ENCODE peak calls at places on chromosomes 4 and X, in ten cellular contexts. One of them, this sample, is unnamed.

GRCh38 chr4:151717271-151717670 is 43.5 kb downstream of the GATB start:
- DNase-seq in activated naive CD8-positive, alpha-beta T cell treated with anti-CD3 and anti-CD28 coated beads, Interleukin-2, amount 50 U/mL, for 24 hours: no peak
- DNase-seq in activated CD4-positive, alpha-beta T cell treated with anti-CD3 and anti-CD28 coated beads, Interleukin-2, amount 50 U/mL, for 24 hours: no peak
- DNase-seq in iris pigment epithelial cell: no peak
- DNase-seq in stimulated activated CD8-positive, alpha-beta memory T cell treated with anti-CD3 and anti-CD28 coated beads, Interleukin-15, amount 100 ng/mL, for 4 hours: no peak
- DNase-seq in CD8-positive, alpha-beta memory T cell: no peak
- DNase-seq in effector CD4-positive, alpha-beta T cell: no peak
- DNase-seq in B cell: no peak
- DNase-seq in stimulated activated CD4-positive, alpha-beta T cell treated with anti-CD3 and anti-CD28 coated beads, TNF-alpha, amount 100 ng/mL, for 48 hours: no peak
- DNase-seq in left lung: no peak
- DNase-seq in this sample: no peak

GRCh38 chrX:132267392-132267791 is 48.1 kb upstream of the RAP2C start:
- DNase-seq in CD8-positive, alpha-beta memory T cell: no peak
- DNase-seq in left lung: no peak
- DNase-seq in stimulated activated CD8-positive, alpha-beta memory T cell treated with anti-CD3 and anti-CD28 coated beads, Interleukin-15, amount 100 ng/mL, for 4 hours: no peak
- DNase-seq in iris pigment epithelial cell: no peak
- DNase-seq in activated naive CD8-positive, alpha-beta T cell treated with anti-CD3 and anti-CD28 coated beads, Interleukin-2, amount 50 U/mL, for 24 hours: no peak
- DNase-seq in effector CD4-positive, alpha-beta T cell: no peak
- DNase-seq in activated CD4-positive, alpha-beta T cell treated with anti-CD3 and anti-CD28 coated beads, Interleukin-2, amount 50 U/mL, for 24 hours: no peak
- DNase-seq in B cell: no peak
- DNase-seq in stimulated activated CD4-positive, alpha-beta T cell treated with anti-CD3 and anti-CD28 coated beads, TNF-alpha, amount 100 ng/mL, for 48 hours: no peak
- DNase-seq in this sample: no peak

GRCh38 chr4:53640576-53641459 is 49.5 kb upstream of the LNX1 start:
- DNase-seq in B cell: no peak
- DNase-seq in CD8-positive, alpha-beta memory T cell: no peak
- DNase-seq in effector CD4-positive, alpha-beta T cell: no peak
- DNase-seq in stimulated activated CD4-positive, alpha-beta T cell treated with anti-CD3 and anti-CD28 coated beads, TNF-alpha, amount 100 ng/mL, for 48 hours: no peak
- DNase-seq in iris pigment epithelial cell: no peak
- DNase-seq in activated naive CD8-positive, alpha-beta T cell treated with anti-CD3 and anti-CD28 coated beads, Interleukin-2, amount 50 U/mL, for 24 hours: no peak
- DNase-seq in left lung: peak; percentile 46
- DNase-seq in stimulated activated CD8-positive, alpha-beta memory T cell treated with anti-CD3 and anti-CD28 coated beads, Interleukin-15, amount 100 ng/mL, for 4 hours: no peak
- DNase-seq in activated CD4-positive, alpha-beta T cell treated with anti-CD3 and anti-CD28 coated beads, Interleukin-2, amount 50 U/mL, for 24 hours: no peak
- DNase-seq in this sample: peak; percentile 48

GRCh38 chrX:130770615-130771014 is 132.4 kb downstream of the ENOX2 start:
- DNase-seq in activated naive CD8-positive, alpha-beta T cell treated with anti-CD3 and anti-CD28 coated beads, Interleukin-2, amount 50 U/mL, for 24 hours: no peak
- DNase-seq in stimulated activated CD4-positive, alpha-beta T cell treated with anti-CD3 and anti-CD28 coated beads, TNF-alpha, amount 100 ng/mL, for 48 hours: no peak
- DNase-seq in stimulated activated CD8-positive, alpha-beta memory T cell treated with anti-CD3 and anti-CD28 coated beads, Interleukin-15, amount 100 ng/mL, for 4 hours: no peak
- DNase-seq in B cell: no peak
- DNase-seq in iris pigment epithelial cell: peak; percentile 90
- DNase-seq in effector CD4-positive, alpha-beta T cell: no peak
- DNase-seq in activated CD4-positive, alpha-beta T cell treated with anti-CD3 and anti-CD28 coated beads, Interleukin-2, amount 50 U/mL, for 24 hours: no peak
- DNase-seq in left lung: no peak
- DNase-seq in CD8-positive, alpha-beta memory T cell: no peak
- DNase-seq in this sample: no peak

GRCh38 chrX:50787099-50787498 is 26.9 kb downstream of the SHROOM4 start:
- DNase-seq in effector CD4-positive, alpha-beta T cell: no peak
- DNase-seq in stimulated activated CD8-positive, alpha-beta memory T cell treated with anti-CD3 and anti-CD28 coated beads, Interleukin-15, amount 100 ng/mL, for 4 hours: no peak
- DNase-seq in activated CD4-positive, alpha-beta T cell treated with anti-CD3 and anti-CD28 coated beads, Interleukin-2, amount 50 U/mL, for 24 hours: no peak
- DNase-seq in left lung: no peak
- DNase-seq in activated naive CD8-positive, alpha-beta T cell treated with anti-CD3 and anti-CD28 coated beads, Interleukin-2, amount 50 U/mL, for 24 hours: no peak
- DNase-seq in iris pigment epithelial cell: no peak
- DNase-seq in CD8-positive, alpha-beta memory T cell: no peak
- DNase-seq in B cell: no peak
- DNase-seq in stimulated activated CD4-positive, alpha-beta T cell treated with anti-CD3 and anti-CD28 coated beads, TNF-alpha, amount 100 ng/mL, for 48 hours: no peak
- DNase-seq in this sample: no peak

GRCh38 chr4:6568689-6569332 is 6.2 kb upstream of the MAN2B2 start:
- DNase-seq in activated CD4-positive, alpha-beta T cell treated with anti-CD3 and anti-CD28 coated beads, Interleukin-2, amount 50 U/mL, for 24 hours: no peak
- DNase-seq in stimulated activated CD8-positive, alpha-beta memory T cell treated with anti-CD3 and anti-CD28 coated beads, Interleukin-15, amount 100 ng/mL, for 4 hours: no peak
- DNase-seq in B cell: no peak
- DNase-seq in left lung: no peak
- DNase-seq in CD8-positive, alpha-beta memory T cell: no peak
- DNase-seq in iris pigment epithelial cell: peak; percentile 89
- DNase-seq in stimulated activated CD4-positive, alpha-beta T cell treated with anti-CD3 and anti-CD28 coated beads, TNF-alpha, amount 100 ng/mL, for 48 hours: no peak
- DNase-seq in activated naive CD8-positive, alpha-beta T cell treated with anti-CD3 and anti-CD28 coated beads, Interleukin-2, amount 50 U/mL, for 24 hours: no peak
- DNase-seq in effector CD4-positive, alpha-beta T cell: no peak
- DNase-seq in this sample: no peak

GRCh38 chr4:85600501-85600900 is 125.6 kb downstream of the ARHGAP24 start:
- DNase-seq in effector CD4-positive, alpha-beta T cell: no peak
- DNase-seq in stimulated activated CD4-positive, alpha-beta T cell treated with anti-CD3 and anti-CD28 coated beads, TNF-alpha, amount 100 ng/mL, for 48 hours: no peak
- DNase-seq in activated CD4-positive, alpha-beta T cell treated with anti-CD3 and anti-CD28 coated beads, Interleukin-2, amount 50 U/mL, for 24 hours: no peak
- DNase-seq in left lung: no peak
- DNase-seq in activated naive CD8-positive, alpha-beta T cell treated with anti-CD3 and anti-CD28 coated beads, Interleukin-2, amount 50 U/mL, for 24 hours: no peak
- DNase-seq in iris pigment epithelial cell: no peak
- DNase-seq in CD8-positive, alpha-beta memory T cell: no peak
- DNase-seq in B cell: no peak
- DNase-seq in stimulated activated CD8-positive, alpha-beta memory T cell treated with anti-CD3 and anti-CD28 coated beads, Interleukin-15, amount 100 ng/mL, for 4 hours: no peak
- DNase-seq in this sample: no peak

GRCh38 chrX:29851971-29852605 is 363.3 kb upstream of the MAGEB2 start:
- DNase-seq in effector CD4-positive, alpha-beta T cell: no peak
- DNase-seq in stimulated activated CD8-positive, alpha-beta memory T cell treated with anti-CD3 and anti-CD28 coated beads, Interleukin-15, amount 100 ng/mL, for 4 hours: no peak
- DNase-seq in B cell: no peak
- DNase-seq in activated CD4-positive, alpha-beta T cell treated with anti-CD3 and anti-CD28 coated beads, Interleukin-2, amount 50 U/mL, for 24 hours: no peak
- DNase-seq in activated naive CD8-positive, alpha-beta T cell treated with anti-CD3 and anti-CD28 coated beads, Interleukin-2, amount 50 U/mL, for 24 hours: no peak
- DNase-seq in stimulated activated CD4-positive, alpha-beta T cell treated with anti-CD3 and anti-CD28 coated beads, TNF-alpha, amount 100 ng/mL, for 48 hours: no peak
- DNase-seq in left lung: no peak
- DNase-seq in iris pigment epithelial cell: peak; percentile 5
- DNase-seq in CD8-positive, alpha-beta memory T cell: no peak
- DNase-seq in this sample: no peak

GRCh38 chr4:10007772-10008171 is 13.5 kb downstream of the SLC2A9 start:
- DNase-seq in iris pigment epithelial cell: no peak
- DNase-seq in stimulated activated CD8-positive, alpha-beta memory T cell treated with anti-CD3 and anti-CD28 coated beads, Interleukin-15, amount 100 ng/mL, for 4 hours: no peak
- DNase-seq in B cell: no peak
- DNase-seq in left lung: no peak
- DNase-seq in stimulated activated CD4-positive, alpha-beta T cell treated with anti-CD3 and anti-CD28 coated beads, TNF-alpha, amount 100 ng/mL, for 48 hours: no peak
- DNase-seq in activated naive CD8-positive, alpha-beta T cell treated with anti-CD3 and anti-CD28 coated beads, Interleukin-2, amount 50 U/mL, for 24 hours: no peak
- DNase-seq in effector CD4-positive, alpha-beta T cell: no peak
- DNase-seq in activated CD4-positive, alpha-beta T cell treated with anti-CD3 and anti-CD28 coated beads, Interleukin-2, amount 50 U/mL, for 24 hours: no peak
- DNase-seq in CD8-positive, alpha-beta memory T cell: no peak
- DNase-seq in this sample: peak; percentile 62

GRCh38 chr4:110515676-110516075 is 39.7 kb downstream of the ENPEP start:
- DNase-seq in iris pigment epithelial cell: no peak
- DNase-seq in B cell: no peak
- DNase-seq in stimulated activated CD4-positive, alpha-beta T cell treated with anti-CD3 and anti-CD28 coated beads, TNF-alpha, amount 100 ng/mL, for 48 hours: no peak
- DNase-seq in activated CD4-positive, alpha-beta T cell treated with anti-CD3 and anti-CD28 coated beads, Interleukin-2, amount 50 U/mL, for 24 hours: no peak
- DNase-seq in effector CD4-positive, alpha-beta T cell: no peak
- DNase-seq in left lung: no peak
- DNase-seq in stimulated activated CD8-positive, alpha-beta memory T cell treated with anti-CD3 and anti-CD28 coated beads, Interleukin-15, amount 100 ng/mL, for 4 hours: no peak
- DNase-seq in activated naive CD8-positive, alpha-beta T cell treated with anti-CD3 and anti-CD28 coated beads, Interleukin-2, amount 50 U/mL, for 24 hours: no peak
- DNase-seq in CD8-positive, alpha-beta memory T cell: no peak
- DNase-seq in this sample: no peak

GRCh38 chr4:153296424-153296823 is 48.1 kb upstream of the MND1 start:
- DNase-seq in activated CD4-positive, alpha-beta T cell treated with anti-CD3 and anti-CD28 coated beads, Interleukin-2, amount 50 U/mL, for 24 hours: no peak
- DNase-seq in stimulated activated CD8-positive, alpha-beta memory T cell treated with anti-CD3 and anti-CD28 coated beads, Interleukin-15, amount 100 ng/mL, for 4 hours: no peak
- DNase-seq in stimulated activated CD4-positive, alpha-beta T cell treated with anti-CD3 and anti-CD28 coated beads, TNF-alpha, amount 100 ng/mL, for 48 hours: no peak
- DNase-seq in CD8-positive, alpha-beta memory T cell: no peak
- DNase-seq in left lung: peak; percentile 43
- DNase-seq in iris pigment epithelial cell: peak; percentile 34
- DNase-seq in effector CD4-positive, alpha-beta T cell: no peak
- DNase-seq in activated naive CD8-positive, alpha-beta T cell treated with anti-CD3 and anti-CD28 coated beads, Interleukin-2, amount 50 U/mL, for 24 hours: no peak
- DNase-seq in B cell: no peak
- DNase-seq in this sample: no peak

GRCh38 chr4:90958256-90958895 is 831.2 kb downstream of the CCSER1 start:
- DNase-seq in left lung: no peak
- DNase-seq in B cell: no peak
- DNase-seq in stimulated activated CD4-positive, alpha-beta T cell treated with anti-CD3 and anti-CD28 coated beads, TNF-alpha, amount 100 ng/mL, for 48 hours: no peak
- DNase-seq in effector CD4-positive, alpha-beta T cell: no peak
- DNase-seq in activated naive CD8-positive, alpha-beta T cell treated with anti-CD3 and anti-CD28 coated beads, Interleukin-2, amount 50 U/mL, for 24 hours: no peak
- DNase-seq in CD8-positive, alpha-beta memory T cell: no peak
- DNase-seq in stimulated activated CD8-positive, alpha-beta memory T cell treated with anti-CD3 and anti-CD28 coated beads, Interleukin-15, amount 100 ng/mL, for 4 hours: no peak
- DNase-seq in activated CD4-positive, alpha-beta T cell treated with anti-CD3 and anti-CD28 coated beads, Interleukin-2, amount 50 U/mL, for 24 hours: no peak
- DNase-seq in iris pigment epithelial cell: peak; percentile 94
- DNase-seq in this sample: no peak

GRCh38 chrX:64097891-64098290 is 107.6 kb downstream of the AMER1 start:
- DNase-seq in iris pigment epithelial cell: no peak
- DNase-seq in activated naive CD8-positive, alpha-beta T cell treated with anti-CD3 and anti-CD28 coated beads, Interleukin-2, amount 50 U/mL, for 24 hours: no peak
- DNase-seq in stimulated activated CD8-positive, alpha-beta memory T cell treated with anti-CD3 and anti-CD28 coated beads, Interleukin-15, amount 100 ng/mL, for 4 hours: no peak
- DNase-seq in activated CD4-positive, alpha-beta T cell treated with anti-CD3 and anti-CD28 coated beads, Interleukin-2, amount 50 U/mL, for 24 hours: no peak
- DNase-seq in effector CD4-positive, alpha-beta T cell: no peak
- DNase-seq in B cell: no peak
- DNase-seq in left lung: no peak
- DNase-seq in stimulated activated CD4-positive, alpha-beta T cell treated with anti-CD3 and anti-CD28 coated beads, TNF-alpha, amount 100 ng/mL, for 48 hours: no peak
- DNase-seq in CD8-positive, alpha-beta memory T cell: no peak
- DNase-seq in this sample: no peak

GRCh38 chr4:1417522-1418390 is 11.5 kb upstream of the NKX1-1 start:
- DNase-seq in activated naive CD8-positive, alpha-beta T cell treated with anti-CD3 and anti-CD28 coated beads, Interleukin-2, amount 50 U/mL, for 24 hours: peak; percentile 1
- DNase-seq in stimulated activated CD8-positive, alpha-beta memory T cell treated with anti-CD3 and anti-CD28 coated beads, Interleukin-15, amount 100 ng/mL, for 4 hours: no peak
- DNase-seq in CD8-positive, alpha-beta memory T cell: no peak
- DNase-seq in iris pigment epithelial cell: no peak
- DNase-seq in B cell: peak; percentile 17
- DNase-seq in activated CD4-positive, alpha-beta T cell treated with anti-CD3 and anti-CD28 coated beads, Interleukin-2, amount 50 U/mL, for 24 hours: no peak
- DNase-seq in stimulated activated CD4-positive, alpha-beta T cell treated with anti-CD3 and anti-CD28 coated beads, TNF-alpha, amount 100 ng/mL, for 48 hours: no peak
- DNase-seq in left lung: peak; percentile 9
- DNase-seq in effector CD4-positive, alpha-beta T cell: no peak
- DNase-seq in this sample: no peak

GRCh38 chr4:25928320-25928955 is 14.4 kb downstream of the SMIM20 start:
- DNase-seq in activated naive CD8-positive, alpha-beta T cell treated with anti-CD3 and anti-CD28 coated beads, Interleukin-2, amount 50 U/mL, for 24 hours: no peak
- DNase-seq in B cell: no peak
- DNase-seq in stimulated activated CD8-positive, alpha-beta memory T cell treated with anti-CD3 and anti-CD28 coated beads, Interleukin-15, amount 100 ng/mL, for 4 hours: no peak
- DNase-seq in left lung: no peak
- DNase-seq in effector CD4-positive, alpha-beta T cell: no peak
- DNase-seq in CD8-positive, alpha-beta memory T cell: no peak
- DNase-seq in stimulated activated CD4-positive, alpha-beta T cell treated with anti-CD3 and anti-CD28 coated beads, TNF-alpha, amount 100 ng/mL, for 48 hours: no peak
- DNase-seq in activated CD4-positive, alpha-beta T cell treated with anti-CD3 and anti-CD28 coated beads, Interleukin-2, amount 50 U/mL, for 24 hours: no peak
- DNase-seq in iris pigment epithelial cell: no peak
- DNase-seq in this sample: no peak

GRCh38 chrX:73765776-73766465 is 202.9 kb downstream of the CHIC1 start:
- DNase-seq in stimulated activated CD4-positive, alpha-beta T cell treated with anti-CD3 and anti-CD28 coated beads, TNF-alpha, amount 100 ng/mL, for 48 hours: no peak
- DNase-seq in iris pigment epithelial cell: no peak
- DNase-seq in activated CD4-positive, alpha-beta T cell treated with anti-CD3 and anti-CD28 coated beads, Interleukin-2, amount 50 U/mL, for 24 hours: no peak
- DNase-seq in effector CD4-positive, alpha-beta T cell: no peak
- DNase-seq in activated naive CD8-positive, alpha-beta T cell treated with anti-CD3 and anti-CD28 coated beads, Interleukin-2, amount 50 U/mL, for 24 hours: no peak
- DNase-seq in left lung: no peak
- DNase-seq in B cell: no peak
- DNase-seq in CD8-positive, alpha-beta memory T cell: no peak
- DNase-seq in stimulated activated CD8-positive, alpha-beta memory T cell treated with anti-CD3 and anti-CD28 coated beads, Interleukin-15, amount 100 ng/mL, for 4 hours: no peak
- DNase-seq in this sample: no peak

GRCh38 chrX:24169211-24169610 is 19.7 kb downstream of the ZFX start:
- DNase-seq in activated naive CD8-positive, alpha-beta T cell treated with anti-CD3 and anti-CD28 coated beads, Interleukin-2, amount 50 U/mL, for 24 hours: no peak
- DNase-seq in stimulated activated CD8-positive, alpha-beta memory T cell treated with anti-CD3 and anti-CD28 coated beads, Interleukin-15, amount 100 ng/mL, for 4 hours: no peak
- DNase-seq in left lung: no peak
- DNase-seq in stimulated activated CD4-positive, alpha-beta T cell treated with anti-CD3 and anti-CD28 coated beads, TNF-alpha, amount 100 ng/mL, for 48 hours: no peak
- DNase-seq in B cell: peak; percentile 41
- DNase-seq in activated CD4-positive, alpha-beta T cell treated with anti-CD3 and anti-CD28 coated beads, Interleukin-2, amount 50 U/mL, for 24 hours: no peak
- DNase-seq in iris pigment epithelial cell: no peak
- DNase-seq in CD8-positive, alpha-beta memory T cell: no peak
- DNase-seq in effector CD4-positive, alpha-beta T cell: no peak
- DNase-seq in this sample: no peak

GRCh38 chr4:148054275-148054674 is 322.4 kb downstream of the ARHGAP10 start:
- DNase-seq in stimulated activated CD8-positive, alpha-beta memory T cell treated with anti-CD3 and anti-CD28 coated beads, Interleukin-15, amount 100 ng/mL, for 4 hours: no peak
- DNase-seq in CD8-positive, alpha-beta memory T cell: no peak
- DNase-seq in activated CD4-positive, alpha-beta T cell treated with anti-CD3 and anti-CD28 coated beads, Interleukin-2, amount 50 U/mL, for 24 hours: no peak
- DNase-seq in B cell: no peak
- DNase-seq in left lung: no peak
- DNase-seq in effector CD4-positive, alpha-beta T cell: no peak
- DNase-seq in iris pigment epithelial cell: peak; percentile 55
- DNase-seq in activated naive CD8-positive, alpha-beta T cell treated with anti-CD3 and anti-CD28 coated beads, Interleukin-2, amount 50 U/mL, for 24 hours: no peak
- DNase-seq in stimulated activated CD4-positive, alpha-beta T cell treated with anti-CD3 and anti-CD28 coated beads, TNF-alpha, amount 100 ng/mL, for 48 hours: no peak
- DNase-seq in this sample: no peak

GRCh38 chrX:57453901-57454300 is 137.9 kb upstream of the ZXDB start:
- DNase-seq in effector CD4-positive, alpha-beta T cell: no peak
- DNase-seq in CD8-positive, alpha-beta memory T cell: peak; percentile 9
- DNase-seq in activated CD4-positive, alpha-beta T cell treated with anti-CD3 and anti-CD28 coated beads, Interleukin-2, amount 50 U/mL, for 24 hours: no peak
- DNase-seq in iris pigment epithelial cell: peak; percentile 8
- DNase-seq in B cell: peak; percentile 3
- DNase-seq in stimulated activated CD8-positive, alpha-beta memory T cell treated with anti-CD3 and anti-CD28 coated beads, Interleukin-15, amount 100 ng/mL, for 4 hours: no peak
- DNase-seq in left lung: no peak
- DNase-seq in activated naive CD8-positive, alpha-beta T cell treated with anti-CD3 and anti-CD28 coated beads, Interleukin-2, amount 50 U/mL, for 24 hours: peak; percentile 1
- DNase-seq in stimulated activated CD4-positive, alpha-beta T cell treated with anti-CD3 and anti-CD28 coated beads, TNF-alpha, amount 100 ng/mL, for 48 hours: no peak
- DNase-seq in this sample: peak; percentile 18

GRCh38 chr4:85762204-85762884 is 287.4 kb downstream of the ARHGAP24 start:
- DNase-seq in activated naive CD8-positive, alpha-beta T cell treated with anti-CD3 and anti-CD28 coated beads, Interleukin-2, amount 50 U/mL, for 24 hours: no peak
- DNase-seq in activated CD4-positive, alpha-beta T cell treated with anti-CD3 and anti-CD28 coated beads, Interleukin-2, amount 50 U/mL, for 24 hours: no peak
- DNase-seq in B cell: no peak
- DNase-seq in CD8-positive, alpha-beta memory T cell: no peak
- DNase-seq in effector CD4-positive, alpha-beta T cell: no peak
- DNase-seq in stimulated activated CD8-positive, alpha-beta memory T cell treated with anti-CD3 and anti-CD28 coated beads, Interleukin-15, amount 100 ng/mL, for 4 hours: no peak
- DNase-seq in stimulated activated CD4-positive, alpha-beta T cell treated with anti-CD3 and anti-CD28 coated beads, TNF-alpha, amount 100 ng/mL, for 48 hours: no peak
- DNase-seq in iris pigment epithelial cell: peak; percentile 95
- DNase-seq in left lung: no peak
- DNase-seq in this sample: no peak

This sample was measured in GM06990.